ENCODE peak calls at places on chromosomes 6 and 20, in ten cellular contexts. P is NCI-H1694 treated with DMSO at 0.1 percent for 48 hours; B is KBM-7; X is stimulated activated naive CD4-positive, alpha-beta T cell treated with Interleukin-2 at 50 U/mL for 16 hours; F is SW 1271; M is T-helper 2 cell; A is foreskin fibroblast; I is NCI-H774; D is kidney tubule cell; E is suprapubic skin. S is an unnamed sample.

GRCh38 chr20:46520976-46521579 is 7.7 kb upstream of the ZNF334 start:
- DNase-seq in P (peak; percentile 50), B (peak; percentile 73), X (peak; percentile 23), F (no peak), M (no peak), A (peak; percentile 41), I (peak; percentile 47), D (peak; percentile 69), E (no peak), S (peak; percentile 18)

GRCh38 chr6:34973547-34974248 is 84.6 kb downstream of the ANKS1A start:
- DNase-seq in P (no peak), B (peak; percentile 26), X (no peak), F (no peak), M (no peak), A (no peak), I (no peak), D (no peak), E (no peak), S (no peak)

GRCh38 chr20:25251558-25251957 is 3.7 kb downstream of the PYGB start:
- DNase-seq in P (no peak), B (no peak), X (no peak), F (no peak), M (no peak), A (no peak), I (no peak), D (no peak), E (no peak), S (no peak)

GRCh38 chr6:163520956-163521355 is 106.4 kb downstream of the QKI start:
- DNase-seq in P (no peak), B (no peak), X (no peak), F (no peak), M (no peak), A (no peak), I (no peak), D (no peak), E (no peak), S (no peak)

GRCh38 chr6:2376429-2377355 is 131.3 kb upstream of the GMDS start:
- DNase-seq in P (no peak), B (no peak), X (no peak), F (no peak), M (no peak), A (peak; percentile 82), I (no peak), D (no peak), E (no peak), S (no peak)

GRCh38 chr6:2891768-2892170 is 11.3 kb downstream of the SERPINB9 start:
- DNase-seq in P (no peak), B (no peak), X (peak; percentile 56), F (no peak), M (peak; percentile 51), A (no peak), I (no peak), D (no peak), E (no peak), S (peak; percentile 55)

GRCh38 chr20:60789399-60789798 is 462.7 kb upstream of the CDH4 start:
- DNase-seq in P (no peak), B (no peak), X (no peak), F (no peak), M (no peak), A (no peak), I (no peak), D (no peak), E (no peak), S (no peak)

GRCh38 chr6:5175195-5175594 is 85.6 kb downstream of the LYRM4 start:
- DNase-seq in P (peak; percentile 2), B (peak; percentile 32), X (no peak), F (no peak), M (no peak), A (no peak), I (no peak), D (no peak), E (no peak), S (no peak)

GRCh38 chr6:164665328-164665727 is 644.1 kb downstream of the C6orf118 start:
- DNase-seq in P (no peak), B (no peak), X (no peak), F (no peak), M (no peak), A (no peak), I (no peak), D (no peak), E (no peak), S (no peak)

GRCh38 chr20:32207211-32207625 is 325 bp downstream of the PLAGL2 start:
- DNase-seq in P (no peak), B (peak; percentile 28), X (peak; percentile 34), F (no peak), M (no peak), A (no peak), I (no peak), D (no peak), E (no peak), S (no peak)

GRCh38 chr6:138293428-138293827 is 75.1 kb upstream of the PBOV1 start:
- DNase-seq in P (no peak), B (no peak), X (no peak), F (no peak), M (no peak), A (no peak), I (no peak), D (no peak), E (no peak), S (no peak)

GRCh38 chr6:84284428-84285033 is 57.1 kb upstream of the CEP162 start:
- DNase-seq in P (no peak), B (peak; percentile 18), X (no peak), F (no peak), M (no peak), A (no peak), I (no peak), D (peak; percentile 6), E (no peak), S (no peak)

GRCh38 chr6:111952326-111952725 is 79.1 kb upstream of the FYN start:
- DNase-seq in P (no peak), B (no peak), X (no peak), F (no peak), M (no peak), A (no peak), I (no peak), D (no peak), E (peak; percentile 34), S (no peak)

GRCh38 chr20:19993937-19994667 is 23.1 kb upstream of the NAA20 start:
- DNase-seq in P (no peak), B (no peak), X (no peak), F (no peak), M (no peak), A (peak; percentile 64), I (no peak), D (peak; percentile 91), E (no peak), S (no peak)

GRCh38 chr6:166541366-166541765 is 45.1 kb downstream of the RAMACL start:
- DNase-seq in P (no peak), B (no peak), X (peak; percentile 7), F (no peak), M (no peak), A (no peak), I (no peak), D (no peak), E (no peak), S (no peak)

GRCh38 chr20:36344517-36345132 is 38.5 kb downstream of the DLGAP4 start:
- DNase-seq in P (no peak), B (peak; percentile 50), X (no peak), F (no peak), M (no peak), A (peak; percentile 16), I (no peak), D (peak; percentile 46), E (no peak), S (no peak)

GRCh38 chr6:101069191-101069795 is 188.2 kb upstream of the ASCC3 start:
- DNase-seq in P (no peak), B (no peak), X (no peak), F (no peak), M (no peak), A (peak; percentile 6), I (no peak), D (no peak), E (no peak), S (no peak)

GRCh38 chr20:12511499-12511898 is 497.3 kb upstream of the SPTLC3 start:
- DNase-seq in P (no peak), B (no peak), X (no peak), F (no peak), M (no peak), A (no peak), I (no peak), D (no peak), E (no peak), S (no peak)

GRCh38 chr6:35294308-35294945 is 3.2 kb upstream of the DEF6 start:
- DNase-seq in P (no peak), B (peak; percentile 55), X (peak; percentile 22), F (no peak), M (no peak), A (peak; percentile 17), I (peak; percentile 18), D (peak; percentile 66), E (no peak), S (peak; percentile 31)

GRCh38 chr20:35828434-35828833 is 56.6 kb downstream of the PHF20 start:
- DNase-seq in P (no peak), B (no peak), X (no peak), F (no peak), M (no peak), A (peak; percentile 37), I (no peak), D (no peak), E (no peak), S (no peak)

GRCh38 chr6:43771858-43772570 is 2.0 kb downstream of the VEGFA start:
- DNase-seq in P (no peak), B (peak; percentile 41), X (peak; percentile 64), F (no peak), M (no peak), A (no peak), I (no peak), D (peak; percentile 57), E (no peak), S (peak; percentile 64)

GRCh38 chr6:45685076-45685475 is 307.3 kb upstream of the SUPT3H start:
- DNase-seq in P (no peak), B (no peak), X (no peak), F (no peak), M (no peak), A (no peak), I (no peak), D (peak; percentile 37), E (no peak), S (no peak)

GRCh38 chr6:46491201-46491788 is at the start of gene RCAN2:
- DNase-seq in P (no peak), B (peak; percentile 34), X (peak; percentile 3), F (peak; percentile 5), M (peak; percentile 7), A (peak; percentile 36), I (peak; percentile 80), D (peak; percentile 74), E (peak; percentile 81), S (peak; percentile 2)

GRCh38 chr6:2751871-2752270 is 1.1 kb upstream of the MYLK4 start:
- DNase-seq in P (no peak), B (peak; percentile 77), X (no peak), F (no peak), M (no peak), A (no peak), I (no peak), D (no peak), E (no peak), S (no peak)

GRCh38 chr6:161922631-161923119 is 648.8 kb upstream of the AGPAT4 start:
- DNase-seq in P (no peak), B (peak; percentile 19), X (no peak), F (no peak), M (no peak), A (peak; percentile 6), I (peak; percentile 38), D (peak; percentile 83), E (no peak), S (no peak)

GRCh38 chr6:109963598-109964170 is 14.4 kb upstream of the GPR6 start:
- DNase-seq in P (no peak), B (no peak), X (no peak), F (no peak), M (no peak), A (no peak), I (no peak), D (no peak), E (no peak), S (no peak)

GRCh38 chr6:33508935-33509926 is 54.9 kb downstream of the ZBTB9 start:
- DNase-seq in P (no peak), B (peak; percentile 57), X (no peak), F (no peak), M (no peak), A (peak; percentile 7), I (no peak), D (no peak), E (no peak), S (no peak)

GRCh38 chr6:168099201-168100010 is 20.4 kb upstream of the FRMD1 start:
- DNase-seq in P (no peak), B (no peak), X (no peak), F (no peak), M (no peak), A (no peak), I (no peak), D (no peak), E (no peak), S (no peak)